ENCODE peak calls at places on chromosome 18, in four cellular contexts. One of them, this sample, is unnamed.

GRCh38 chr18:75010260-75010659 is 198.7 kb downstream of the PTGR3 start:
- DNase-seq in H1: no peak
- DNase-seq in K562: no peak
- DNase-seq in GM12878: no peak
- DNase-seq in this sample: no peak

GRCh38 chr18:22021701-22022100 is 147.7 kb upstream of the GATA6 start:
- DNase-seq in K562: no peak
- DNase-seq in GM12878: no peak
- DNase-seq in H1: no peak
- DNase-seq in this sample: no peak

GRCh38 chr18:45566025-45566740 is 49.1 kb upstream of the SLC14A2 start:
- DNase-seq in H1: no peak
- DNase-seq in GM12878: no peak
- DNase-seq in K562: no peak
- DNase-seq in this sample: no peak

GRCh38 chr18:5519448-5520362 is 24.1 kb downstream of the EPB41L3 start:
- DNase-seq in GM12878: no peak
- DNase-seq in H1: no peak
- DNase-seq in K562: no peak
- DNase-seq in this sample: no peak

GRCh38 chr18:10565835-10566234 is 40.0 kb downstream of the NAPG start:
- DNase-seq in GM12878: no peak
- DNase-seq in K562: no peak
- DNase-seq in H1: no peak
- DNase-seq in this sample: no peak

GRCh38 chr18:74496508-74497307 is 545 bp downstream of the CNDP2 start:
- DNase-seq in GM12878: no peak
- DNase-seq in H1: no peak
- DNase-seq in K562: no peak
- DNase-seq in this sample: peak; percentile 26

GRCh38 chr18:68494802-68495560 is 219.9 kb downstream of the TMX3 start:
- DNase-seq in H1: no peak
- DNase-seq in K562: no peak
- DNase-seq in GM12878: no peak
- DNase-seq in this sample: no peak

GRCh38 chr18:49499046-49499637 is 12.1 kb upstream of the C18orf32 start:
- DNase-seq in H1: no peak
- DNase-seq in K562: no peak
- DNase-seq in GM12878: no peak
- DNase-seq in this sample: no peak

GRCh38 chr18:49944681-49945080 is 131.3 kb upstream of the ACAA2 start:
- DNase-seq in H1: peak; percentile 2
- DNase-seq in K562: no peak
- DNase-seq in GM12878: no peak
- DNase-seq in this sample: no peak

GRCh38 chr18:22452226-22452668 is 34.5 kb upstream of the CTAGE1 start:
- DNase-seq in K562: peak; percentile 61
- DNase-seq in GM12878: no peak
- DNase-seq in H1: no peak
- DNase-seq in this sample: no peak

GRCh38 chr18:62399781-62400308 is 74.7 kb downstream of the TNFRSF11A start:
- DNase-seq in K562: no peak
- DNase-seq in H1: no peak
- DNase-seq in GM12878: no peak
- DNase-seq in this sample: no peak

GRCh38 chr18:49081511-49082146 is 130.9 kb upstream of the SMAD7 start:
- DNase-seq in K562: no peak
- DNase-seq in H1: no peak
- DNase-seq in GM12878: no peak
- DNase-seq in this sample: no peak

GRCh38 chr18:59813942-59814341 is 85.9 kb upstream of the PMAIP1 start:
- DNase-seq in GM12878: no peak
- DNase-seq in H1: no peak
- DNase-seq in K562: no peak
- DNase-seq in this sample: no peak

GRCh38 chr18:28584726-28585125 is 407.8 kb upstream of the CDH2 start:
- DNase-seq in H1: peak; percentile 10
- DNase-seq in GM12878: no peak
- DNase-seq in K562: no peak
- DNase-seq in this sample: peak; percentile 18

GRCh38 chr18:72612894-72613537 is 68.9 kb upstream of the CBLN2 start:
- DNase-seq in K562: no peak
- DNase-seq in GM12878: no peak
- DNase-seq in H1: no peak
- DNase-seq in this sample: no peak

GRCh38 chr18:67731853-67732252 is 215.3 kb upstream of the DSEL start:
- DNase-seq in GM12878: no peak
- DNase-seq in K562: no peak
- DNase-seq in H1: no peak
- DNase-seq in this sample: no peak

GRCh38 chr18:76452357-76452756 is 42.7 kb downstream of the ZNF516 start:
- DNase-seq in GM12878: no peak
- DNase-seq in H1: no peak
- DNase-seq in K562: no peak
- DNase-seq in this sample: no peak

GRCh38 chr18:76450912-76451421 is 44.1 kb downstream of the ZNF516 start:
- DNase-seq in GM12878: peak; percentile 37
- DNase-seq in H1: no peak
- DNase-seq in K562: no peak
- DNase-seq in this sample: no peak

GRCh38 chr18:76450452-76450851 is 44.6 kb downstream of the ZNF516 start:
- DNase-seq in H1: no peak
- DNase-seq in K562: no peak
- DNase-seq in GM12878: no peak
- DNase-seq in this sample: no peak

GRCh38 chr18:76453057-76453561 is 41.9 kb downstream of the ZNF516 start:
- DNase-seq in H1: no peak
- DNase-seq in K562: no peak
- DNase-seq in GM12878: no peak
- DNase-seq in this sample: no peak

GRCh38 chr18:76451475-76452331 is 43.3 kb downstream of the ZNF516 start:
- DNase-seq in H1: no peak
- DNase-seq in K562: no peak
- DNase-seq in GM12878: no peak
- DNase-seq in this sample: no peak
- TF ChIP-seq EGR1 in H1: no peak
- TF ChIP-seq EGR1 in K562: no peak
- TF ChIP-seq EGR1 in GM12878: no peak
- TF ChIP-seq EGR1 in this sample: no peak

DNA sequence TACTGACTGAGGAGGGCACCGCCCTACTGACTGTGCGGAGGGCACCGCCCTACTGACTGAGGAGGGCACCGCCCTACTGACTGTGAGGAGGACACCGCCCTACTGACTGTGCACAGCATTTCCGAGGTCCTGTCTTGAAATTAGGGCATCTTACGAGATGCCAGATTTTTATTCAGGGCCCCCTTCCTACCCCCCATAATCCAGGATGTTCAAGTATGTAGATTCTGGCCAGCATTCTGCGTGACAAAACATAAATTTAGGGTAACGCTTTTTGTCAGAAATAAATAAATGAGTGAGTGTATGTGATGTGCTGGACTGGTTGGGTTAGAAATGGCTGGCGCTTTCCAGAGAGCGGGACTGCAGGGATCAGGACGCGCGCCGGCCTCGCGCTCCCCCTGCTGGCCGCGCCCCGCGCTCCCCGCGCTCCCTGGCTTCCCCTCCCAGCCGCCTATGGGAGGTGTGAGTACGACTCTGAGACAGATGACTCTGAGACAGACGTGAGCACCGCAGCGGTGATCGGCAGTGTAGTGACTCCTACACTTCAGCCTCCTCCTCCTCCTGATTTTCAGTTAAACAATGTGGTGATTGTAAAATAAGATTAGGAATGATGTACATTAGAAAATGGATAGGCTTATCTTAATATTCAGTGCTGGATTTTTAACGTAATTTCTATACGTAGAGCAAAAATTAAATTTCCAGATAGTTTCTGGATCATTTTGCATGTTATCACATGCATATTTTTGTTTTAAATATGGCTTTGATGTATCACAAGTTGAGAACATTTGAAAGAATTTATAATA is 149.2 kb upstream of the NFATC1 start:
- DNase-seq in GM12878: peak; percentile 30
- DNase-seq in H1: peak; percentile 47
- DNase-seq in K562: peak; percentile 67
- DNase-seq in this sample: peak; percentile 83
- TF ChIP-seq EGR1 in GM12878: no peak
- TF ChIP-seq EGR1 in H1: no peak
- TF ChIP-seq EGR1 in K562: no peak
- TF ChIP-seq EGR1 in this sample: no peak

DNA sequence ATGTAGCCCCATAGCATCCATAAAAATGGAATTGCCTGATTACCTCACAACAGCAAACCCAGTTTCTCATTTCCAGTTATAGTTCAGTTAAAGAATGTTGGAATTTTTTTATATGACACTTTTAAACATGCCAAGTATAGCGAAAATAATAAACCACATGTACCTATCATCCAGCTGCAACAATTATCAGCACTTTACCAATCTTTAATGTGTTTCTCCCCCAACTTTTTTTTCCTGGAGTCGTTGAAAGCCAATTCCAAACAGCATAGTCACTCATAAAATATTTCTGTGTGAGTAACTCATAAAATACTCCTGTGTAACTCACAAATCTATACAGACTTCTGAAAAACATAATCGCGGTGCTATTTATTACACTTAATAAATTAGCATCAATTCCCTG is 38.1 kb downstream of the SMAD4 start:
- DNase-seq in H1: no peak
- DNase-seq in K562: no peak
- DNase-seq in GM12878: no peak
- DNase-seq in this sample: no peak
- TF ChIP-seq EGR1 in H1: no peak
- TF ChIP-seq EGR1 in K562: no peak
- TF ChIP-seq EGR1 in GM12878: no peak
- TF ChIP-seq EGR1 in this sample: no peak

GRCh38 chr18:4068552-4069158 is 386.5 kb downstream of the DLGAP1 start:
- DNase-seq in K562: peak; percentile 69
- DNase-seq in H1: no peak
- DNase-seq in GM12878: peak; percentile 25
- DNase-seq in this sample: peak; percentile 51
- TF ChIP-seq EGR1 in K562: no peak
- TF ChIP-seq EGR1 in H1: no peak
- TF ChIP-seq EGR1 in GM12878: no peak
- TF ChIP-seq EGR1 in this sample: no peak

GRCh38 chr18:13566941-13567762 is 159.2 kb downstream of the FAM210A start:
- DNase-seq in H1: no peak
- DNase-seq in K562: no peak
- DNase-seq in GM12878: peak; percentile 89
- DNase-seq in this sample: no peak
- TF ChIP-seq EGR1 in H1: no peak
- TF ChIP-seq EGR1 in K562: no peak
- TF ChIP-seq EGR1 in GM12878: no peak
- TF ChIP-seq EGR1 in this sample: no peak

DNA sequence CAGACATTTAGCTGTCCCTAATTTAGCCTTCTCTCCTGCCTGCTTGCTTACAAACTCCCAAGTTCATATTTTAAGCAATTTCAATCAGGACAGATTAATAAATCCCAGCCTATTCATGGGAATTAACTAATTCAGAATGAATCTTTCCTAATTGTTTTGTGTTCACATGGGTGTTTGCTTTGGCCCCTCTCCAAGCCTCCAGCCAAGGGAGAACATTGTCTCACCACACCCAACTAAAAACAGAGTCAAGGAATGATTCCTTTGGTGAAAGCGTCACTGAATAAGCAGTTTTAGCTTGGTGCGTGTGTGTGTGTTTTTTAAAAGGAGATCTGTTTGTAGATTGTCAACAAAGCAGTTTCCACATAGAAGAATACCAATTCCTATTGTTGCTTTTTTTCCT is 43.0 kb upstream of the DSG1 start:
- DNase-seq in GM12878: no peak
- DNase-seq in K562: no peak
- DNase-seq in H1: no peak
- DNase-seq in this sample: peak; percentile 66
- TF ChIP-seq EGR1 in GM12878: no peak
- TF ChIP-seq EGR1 in K562: no peak
- TF ChIP-seq EGR1 in H1: no peak
- TF ChIP-seq EGR1 in this sample: no peak

GRCh38 chr18:57913686-57914085 is 110.6 kb upstream of the ATP8B1 start:
- DNase-seq in GM12878: no peak
- DNase-seq in H1: no peak
- DNase-seq in K562: no peak
- DNase-seq in this sample: no peak

GRCh38 chr18:57918601-57919000 is 115.5 kb upstream of the ATP8B1 start:
- DNase-seq in GM12878: no peak
- DNase-seq in H1: no peak
- DNase-seq in K562: no peak
- DNase-seq in this sample: no peak

GRCh38 chr18:57915241-57915640 is 112.1 kb upstream of the ATP8B1 start:
- DNase-seq in GM12878: no peak
- DNase-seq in K562: no peak
- DNase-seq in H1: no peak
- DNase-seq in this sample: no peak

GRCh38 chr18:57916684-57917083 is 113.6 kb upstream of the ATP8B1 start:
- DNase-seq in GM12878: no peak
- DNase-seq in H1: no peak
- DNase-seq in K562: no peak
- DNase-seq in this sample: no peak

DNA sequence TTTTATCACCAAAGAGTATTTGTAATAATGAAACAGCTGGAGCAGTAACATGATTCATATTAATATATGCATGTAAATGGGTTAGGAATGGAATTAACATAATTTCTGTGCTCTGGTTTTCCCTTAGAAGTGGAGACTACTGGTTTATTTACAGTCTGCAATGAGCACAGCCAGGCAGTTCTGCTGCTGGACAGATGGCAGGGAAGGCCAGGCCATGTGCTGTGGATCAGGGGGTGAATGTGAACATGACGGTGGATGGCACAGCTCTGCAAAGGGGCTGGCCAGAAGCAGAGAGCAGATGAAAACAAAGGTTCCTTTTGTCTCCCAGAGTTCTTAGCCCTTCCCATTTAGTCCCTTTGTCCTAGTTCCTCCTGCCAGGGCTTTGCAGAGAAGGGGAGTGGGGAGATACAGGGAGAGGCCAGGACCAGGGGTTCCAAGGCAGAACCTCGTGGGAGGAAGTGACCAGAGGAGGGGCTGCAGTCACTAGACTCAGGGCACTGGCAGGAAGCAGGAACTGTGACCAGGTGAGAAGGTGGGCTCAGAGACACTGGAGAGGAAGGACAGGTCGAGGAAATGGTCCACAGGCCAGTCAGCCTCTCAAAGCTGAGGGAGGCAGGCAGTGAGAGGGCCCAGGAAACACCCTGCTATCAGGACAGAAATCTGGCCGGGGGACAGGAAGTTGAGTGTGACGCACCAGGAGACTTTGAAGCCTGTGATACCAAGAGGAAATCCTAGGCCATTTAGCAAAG is 112.9 kb upstream of the ATP8B1 start:
- DNase-seq in K562: no peak
- DNase-seq in GM12878: no peak
- DNase-seq in H1: no peak
- DNase-seq in this sample: no peak
- TF ChIP-seq EGR1 in K562: no peak
- TF ChIP-seq EGR1 in GM12878: no peak
- TF ChIP-seq EGR1 in H1: no peak
- TF ChIP-seq EGR1 in this sample: no peak

DNA sequence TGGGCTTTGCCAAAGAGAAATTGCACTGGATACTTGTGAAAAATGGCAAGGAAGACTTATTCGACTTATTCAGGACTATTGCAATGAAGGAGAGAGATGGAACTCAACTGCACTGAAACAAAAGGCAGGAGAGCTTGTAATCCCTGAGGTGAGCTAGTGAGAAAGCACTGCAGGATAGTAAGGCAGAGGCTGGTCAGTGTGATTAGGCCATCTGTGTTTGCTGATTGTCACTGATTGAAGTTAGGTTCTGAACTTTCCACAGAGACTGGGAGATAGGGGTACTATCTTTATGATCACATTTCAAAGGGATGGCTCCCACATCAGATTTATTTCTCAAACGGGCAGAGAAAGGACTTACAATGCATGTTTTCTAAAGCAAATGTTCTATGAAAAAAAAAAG is 82.9 kb downstream of the SERPINB8 start:
- DNase-seq in GM12878: no peak
- DNase-seq in H1: no peak
- DNase-seq in K562: no peak
- DNase-seq in this sample: no peak
- TF ChIP-seq EGR1 in GM12878: no peak
- TF ChIP-seq EGR1 in H1: no peak
- TF ChIP-seq EGR1 in K562: no peak
- TF ChIP-seq EGR1 in this sample: no peak

This sample was measured in HCT116.